ENCODE peak calls at places on chromosomes 11 and 22, in six cellular contexts. One of them, this sample, is unnamed.

GRCh38 chr11:2789331-2789730 is 89.5 kb upstream of the KCNQ1OT1 start:
- DNase-seq in NCI-H2081: no peak
- DNase-seq in hypothalamus: no peak
- DNase-seq in left colon: no peak
- DNase-seq in T-cell: peak
- DNase-seq in WERI-Rb-1: peak
- DNase-seq in this sample: peak

GRCh38 chr11:20004856-20005255 is 155.4 kb downstream of the DBX1 start:
- DNase-seq in left colon: no peak
- DNase-seq in hypothalamus: no peak
- DNase-seq in WERI-Rb-1: no peak
- DNase-seq in T-cell: no peak
- DNase-seq in NCI-H2081: no peak
- DNase-seq in this sample: no peak

GRCh38 chr11:94880216-94880615 is 93.1 kb downstream of the CWC15 start:
- DNase-seq in hypothalamus: no peak
- DNase-seq in WERI-Rb-1: no peak
- DNase-seq in left colon: no peak
- DNase-seq in NCI-H2081: no peak
- DNase-seq in T-cell: no peak
- DNase-seq in this sample: no peak

GRCh38 chr11:34501500-34501899 is 12.1 kb downstream of the ELF5 start:
- DNase-seq in hypothalamus: no peak
- DNase-seq in WERI-Rb-1: no peak
- DNase-seq in T-cell: no peak
- DNase-seq in NCI-H2081: no peak
- DNase-seq in left colon: no peak
- DNase-seq in this sample: peak

GRCh38 chr11:62705880-62706831 is 1.1 kb downstream of the BSCL2 start:
- DNase-seq in left colon: peak
- DNase-seq in NCI-H2081: peak
- DNase-seq in WERI-Rb-1: peak
- DNase-seq in hypothalamus: peak
- DNase-seq in T-cell: peak
- DNase-seq in this sample: peak

GRCh38 chr11:124934862-124935547 is 842 bp downstream of the HEPACAM start:
- DNase-seq in WERI-Rb-1: no peak
- DNase-seq in NCI-H2081: no peak
- DNase-seq in left colon: no peak
- DNase-seq in hypothalamus: no peak
- DNase-seq in T-cell: no peak
- DNase-seq in this sample: no peak

GRCh38 chr22:49885881-49886280 is 32.2 kb downstream of the ZBED4 start:
- DNase-seq in WERI-Rb-1: no peak
- DNase-seq in hypothalamus: no peak
- DNase-seq in T-cell: no peak
- DNase-seq in NCI-H2081: no peak
- DNase-seq in left colon: no peak
- DNase-seq in this sample: no peak

GRCh38 chr11:117181586-117182550 is 3.3 kb downstream of the SIDT2 start:
- DNase-seq in WERI-Rb-1: no peak
- DNase-seq in hypothalamus: no peak
- DNase-seq in T-cell: no peak
- DNase-seq in NCI-H2081: no peak
- DNase-seq in left colon: no peak
- DNase-seq in this sample: peak

GRCh38 chr11:65718964-65719492 is 1.6 kb downstream of the RNASEH2C start:
- DNase-seq in NCI-H2081: no peak
- DNase-seq in T-cell: no peak
- DNase-seq in WERI-Rb-1: no peak
- DNase-seq in hypothalamus: no peak
- DNase-seq in left colon: peak
- DNase-seq in this sample: no peak

GRCh38 chr11:125061237-125061636 is 1.9 kb upstream of the SLC37A2 start:
- DNase-seq in T-cell: no peak
- DNase-seq in hypothalamus: no peak
- DNase-seq in left colon: no peak
- DNase-seq in NCI-H2081: no peak
- DNase-seq in WERI-Rb-1: no peak
- DNase-seq in this sample: no peak

GRCh38 chr22:35622132-35622913 is 5.2 kb upstream of the MB start:
- DNase-seq in hypothalamus: no peak
- DNase-seq in left colon: peak
- DNase-seq in WERI-Rb-1: peak
- DNase-seq in T-cell: no peak
- DNase-seq in NCI-H2081: peak
- DNase-seq in this sample: peak

GRCh38 chr22:24089951-24090350 is 78.8 kb downstream of the CABIN1 start:
- DNase-seq in NCI-H2081: no peak
- DNase-seq in left colon: no peak
- DNase-seq in hypothalamus: no peak
- DNase-seq in WERI-Rb-1: no peak
- DNase-seq in T-cell: no peak
- DNase-seq in this sample: no peak

GRCh38 chr11:15551897-15552851 is 437.5 kb downstream of the INSC start:
- DNase-seq in left colon: no peak
- DNase-seq in NCI-H2081: no peak
- DNase-seq in T-cell: no peak
- DNase-seq in WERI-Rb-1: no peak
- DNase-seq in hypothalamus: no peak
- DNase-seq in this sample: no peak

GRCh38 chr11:16193897-16194381 is 162.4 kb downstream of the SOX6 start:
- DNase-seq in hypothalamus: no peak
- DNase-seq in left colon: no peak
- DNase-seq in NCI-H2081: no peak
- DNase-seq in T-cell: no peak
- DNase-seq in WERI-Rb-1: no peak
- DNase-seq in this sample: no peak

GRCh38 chr22:19179472-19180048 is 1.0 kb upstream of the SLC25A1 start:
- DNase-seq in hypothalamus: peak
- DNase-seq in NCI-H2081: peak
- DNase-seq in T-cell: peak
- DNase-seq in left colon: peak
- DNase-seq in WERI-Rb-1: peak
- DNase-seq in this sample: peak

GRCh38 chr11:125374398-125374797 is 121.7 kb downstream of the FEZ1 start:
- DNase-seq in NCI-H2081: no peak
- DNase-seq in left colon: no peak
- DNase-seq in WERI-Rb-1: no peak
- DNase-seq in hypothalamus: no peak
- DNase-seq in T-cell: no peak
- DNase-seq in this sample: no peak

GRCh38 chr22:23913306-23913660 is 19.1 kb downstream of the MIF start:
- DNase-seq in NCI-H2081: no peak
- DNase-seq in T-cell: no peak
- DNase-seq in left colon: no peak
- DNase-seq in hypothalamus: no peak
- DNase-seq in WERI-Rb-1: no peak
- DNase-seq in this sample: no peak

This sample was measured in thyroid gland.